ENCODE peak calls at places on chromosomes 3 and 15, in four cellular contexts. P, W, K and F are unnamed samples.

GRCh38 chr3:48140284-48140683 is 47.9 kb downstream of the CDC25A start:
- DNase-seq in P (no peak), W (no peak), K (no peak), F (no peak)

GRCh38 chr3:94671078-94671477 is 608.2 kb downstream of the NSUN3 start:
- DNase-seq in P (no peak), W (no peak), K (peak; percentile 18), F (no peak)

GRCh38 chr15:62545392-62546227 is 380.5 kb upstream of the C2CD4B start:
- DNase-seq in P (no peak), W (no peak), K (peak; percentile 20), F (no peak)

GRCh38 chr3:169100616-169101015 is 562.9 kb downstream of the MECOM start:
- DNase-seq in P (no peak), W (no peak), K (no peak), F (no peak)

GRCh38 chr15:88627463-88627862 is 6.3 kb downstream of the AEN start:
- DNase-seq in P (peak; percentile 43), W (peak; percentile 42), K (peak; percentile 51), F (no peak)

GRCh38 chr15:58307313-58307961 is 124.4 kb upstream of the LIPC start:
- DNase-seq in P (no peak), W (no peak), K (peak; percentile 46), F (peak; percentile 85)

GRCh38 chr3:109882144-109882543 is 544.8 kb upstream of the DPPA4 start:
- DNase-seq in P (no peak), W (no peak), K (no peak), F (no peak)

GRCh38 chr3:127744216-127744815 is 71.6 kb downstream of the ABTB1 start:
- DNase-seq in P (no peak), W (no peak), K (no peak), F (no peak)

GRCh38 chr3:149221783-149222517 is at the start of gene CP:
- DNase-seq in P (no peak), W (no peak), K (no peak), F (no peak)

GRCh38 chr3:106255870-106256248 is 387.0 kb upstream of the CBLB start:
- DNase-seq in P (peak; percentile 74), W (no peak), K (no peak), F (no peak)

GRCh38 chr15:49110158-49110944 is 45.0 kb downstream of the COPS2 start:
- DNase-seq in P (no peak), W (no peak), K (no peak), F (no peak)

GRCh38 chr3:135970500-135971116 is 5.1 kb downstream of the PPP2R3A start:
- DNase-seq in P (no peak), W (no peak), K (peak; percentile 57), F (peak; percentile 73)

GRCh38 chr3:172859035-172859434 is 108.5 kb downstream of the ECT2 start:
- DNase-seq in P (no peak), W (no peak), K (no peak), F (no peak)

GRCh38 chr3:174439621-174440349 is 419.3 kb upstream of the NAALADL2 start:
- DNase-seq in P (no peak), W (no peak), K (peak; percentile 76), F (peak; percentile 65)

GRCh38 chr3:126845910-126846309 is 137.0 kb upstream of the PLXNA1 start:
- DNase-seq in P (no peak), W (no peak), K (no peak), F (no peak)

GRCh38 chr15:39511915-39512260 is 69.0 kb upstream of the THBS1 start:
- DNase-seq in P (no peak), W (no peak), K (peak; percentile 32), F (no peak)

GRCh38 chr15:74786659-74787165 is 4.8 kb downstream of the CSK start:
- DNase-seq in P (no peak), W (no peak), K (no peak), F (peak; percentile 90)

GRCh38 chr15:41779662-41780157 is 5.4 kb downstream of the MAPKBP1 start:
- DNase-seq in P (no peak), W (no peak), K (peak; percentile 31), F (no peak)

GRCh38 chr3:145191543-145191942 is 969.4 kb downstream of the PLOD2 start:
- DNase-seq in P (no peak), W (no peak), K (peak; percentile 8), F (no peak)

GRCh38 chr3:82509951-82510603 is 748.6 kb upstream of the GBE1 start:
- DNase-seq in P (no peak), W (no peak), K (peak; percentile 34), F (no peak)

GRCh38 chr15:75578206-75578947 is 738 bp downstream of the PTPN9 start:
- DNase-seq in P (peak; percentile 59), W (peak; percentile 4), K (peak; percentile 29), F (peak; percentile 83)

GRCh38 chr15:43190178-43190577 is 5.0 kb downstream of the CCNDBP1 start:
- DNase-seq in P (no peak), W (no peak), K (no peak), F (no peak)

GRCh38 chr3:172260381-172260780 is 187.9 kb downstream of the GHSR start:
- DNase-seq in P (no peak), W (no peak), K (peak; percentile 67), F (no peak)

GRCh38 chr3:196563721-196564225 is 4.6 kb downstream of the WDR53 start:
- DNase-seq in P (no peak), W (no peak), K (peak; percentile 84), F (no peak)